ENCODE peak calls at places on chromosomes 1 and 21, in five cellular contexts. One of them, this sample, is unnamed.

GRCh38 chr1:55519937-55520683 is 304.9 kb upstream of the USP24 start:
- DNase-seq in suprapubic skin: no peak
- DNase-seq in stomach: no peak
- DNase-seq in tibial nerve: no peak
- DNase-seq in K562: no peak
- DNase-seq in this sample: no peak

GRCh38 chr1:67719329-67720196 is 34.6 kb downstream of the GADD45A start:
- DNase-seq in suprapubic skin: no peak
- DNase-seq in stomach: no peak
- DNase-seq in tibial nerve: no peak
- DNase-seq in K562: no peak
- DNase-seq in this sample: no peak

GRCh38 chr1:239675735-239676134 is 289.4 kb downstream of the CHRM3 start:
- DNase-seq in suprapubic skin: no peak
- DNase-seq in stomach: no peak
- DNase-seq in tibial nerve: no peak
- DNase-seq in K562: no peak
- DNase-seq in this sample: no peak

GRCh38 chr1:108893141-108893530 is 16.4 kb downstream of the GPSM2 start:
- DNase-seq in suprapubic skin: no peak
- DNase-seq in stomach: no peak
- DNase-seq in tibial nerve: no peak
- DNase-seq in K562: no peak
- DNase-seq in this sample: no peak

GRCh38 chr1:197356723-197357533 is 88.9 kb downstream of the CRB1 start:
- DNase-seq in suprapubic skin: no peak
- DNase-seq in stomach: no peak
- DNase-seq in tibial nerve: no peak
- DNase-seq in K562: peak
- DNase-seq in this sample: no peak

GRCh38 chr1:79422726-79423125 is 416.2 kb upstream of the ADGRL4 start:
- DNase-seq in suprapubic skin: no peak
- DNase-seq in stomach: no peak
- DNase-seq in tibial nerve: no peak
- DNase-seq in K562: no peak
- DNase-seq in this sample: no peak

GRCh38 chr21:45175326-45176085 is 101.1 kb downstream of the ADARB1 start:
- DNase-seq in suprapubic skin: no peak
- DNase-seq in stomach: no peak
- DNase-seq in tibial nerve: no peak
- DNase-seq in K562: no peak
- DNase-seq in this sample: no peak

GRCh38 chr1:155379180-155379876 is 58.6 kb downstream of the RUSC1 start:
- DNase-seq in suprapubic skin: no peak
- DNase-seq in stomach: no peak
- DNase-seq in tibial nerve: no peak
- DNase-seq in K562: peak
- DNase-seq in this sample: no peak

GRCh38 chr1:6614019-6614952 is 755 bp downstream of the PHF13 start:
- DNase-seq in suprapubic skin: no peak
- DNase-seq in stomach: peak
- DNase-seq in tibial nerve: no peak
- DNase-seq in K562: peak
- DNase-seq in this sample: peak

GRCh38 chr21:38326899-38327298 is 70.1 kb downstream of the KCNJ15 start:
- DNase-seq in suprapubic skin: no peak
- DNase-seq in stomach: no peak
- DNase-seq in tibial nerve: no peak
- DNase-seq in K562: no peak
- DNase-seq in this sample: no peak

GRCh38 chr1:247165674-247166073 is 6.1 kb downstream of the ZNF124 start:
- DNase-seq in suprapubic skin: no peak
- DNase-seq in stomach: no peak
- DNase-seq in tibial nerve: no peak
- DNase-seq in K562: no peak
- DNase-seq in this sample: no peak

GRCh38 chr1:73626326-73626725 is 571.6 kb downstream of the LRRIQ3 start:
- DNase-seq in suprapubic skin: no peak
- DNase-seq in stomach: no peak
- DNase-seq in tibial nerve: no peak
- DNase-seq in K562: no peak
- DNase-seq in this sample: no peak

GRCh38 chr1:73627723-73628122 is 570.3 kb downstream of the LRRIQ3 start:
- DNase-seq in suprapubic skin: no peak
- DNase-seq in stomach: no peak
- DNase-seq in tibial nerve: no peak
- DNase-seq in K562: no peak
- DNase-seq in this sample: no peak

GRCh38 chr1:73623946-73624345 is 574.0 kb downstream of the LRRIQ3 start:
- DNase-seq in suprapubic skin: no peak
- DNase-seq in stomach: no peak
- DNase-seq in tibial nerve: no peak
- DNase-seq in K562: no peak
- DNase-seq in this sample: no peak
- TF ChIP-seq EP300 in suprapubic skin: no peak
- TF ChIP-seq EP300 in stomach: no peak
- TF ChIP-seq EP300 in tibial nerve: no peak
- TF ChIP-seq EP300 in K562: no peak
- TF ChIP-seq EP300 in this sample: no peak

DNA sequence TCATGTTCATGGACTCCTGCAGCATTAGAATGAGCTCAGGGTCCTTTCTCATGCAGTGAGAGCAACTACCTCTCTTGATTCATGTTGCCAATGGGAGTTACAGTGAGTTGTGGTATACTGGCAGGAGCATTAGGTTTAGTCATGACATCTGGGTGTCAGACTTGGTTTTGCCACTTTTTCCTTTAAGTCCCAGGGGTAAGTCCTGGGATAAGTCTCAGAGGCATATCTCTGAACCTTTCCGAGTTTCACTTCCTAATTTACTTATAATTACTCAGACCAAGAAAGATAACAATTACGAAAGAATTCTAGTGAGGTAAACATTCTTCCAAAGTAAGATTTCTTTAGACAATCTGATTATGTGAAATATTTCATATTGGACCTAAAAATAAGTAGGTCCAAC is 606.0 kb downstream of the SMYD3 start:
- DNase-seq in suprapubic skin: no peak
- DNase-seq in stomach: no peak
- DNase-seq in tibial nerve: no peak
- DNase-seq in K562: no peak
- DNase-seq in this sample: no peak
- TF ChIP-seq EP300 in suprapubic skin: no peak
- TF ChIP-seq EP300 in stomach: no peak
- TF ChIP-seq EP300 in tibial nerve: no peak
- TF ChIP-seq EP300 in K562: no peak
- TF ChIP-seq EP300 in this sample: no peak

DNA sequence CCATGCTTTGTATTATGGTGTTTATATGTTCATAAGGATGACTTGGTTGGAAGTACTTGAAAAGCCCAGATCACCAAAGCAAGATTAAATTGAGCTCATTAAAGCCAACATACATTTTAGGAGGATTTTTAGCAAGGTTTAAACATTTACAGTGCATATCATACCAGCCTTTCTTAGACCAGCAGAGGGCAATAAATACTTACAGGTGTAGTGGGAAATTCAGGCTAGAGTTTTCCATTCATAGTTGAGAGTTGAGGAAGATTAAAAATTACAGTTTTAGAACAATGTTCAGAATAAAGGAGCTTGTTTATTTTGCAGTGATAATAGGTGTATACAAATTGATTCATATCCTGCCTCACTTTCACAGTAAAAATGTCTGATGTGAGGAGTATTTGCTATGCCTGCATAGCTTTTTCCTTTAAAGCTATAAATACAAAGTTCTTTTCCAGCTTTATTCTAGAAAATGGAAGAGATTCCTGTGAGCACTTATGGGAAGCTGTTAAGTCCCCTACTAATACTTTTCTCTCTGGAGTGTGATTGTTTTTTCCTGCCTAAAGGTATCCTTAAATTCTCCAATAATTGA is 35.3 kb downstream of the DTL start:
- DNase-seq in suprapubic skin: no peak
- DNase-seq in stomach: no peak
- DNase-seq in tibial nerve: no peak
- DNase-seq in K562: no peak
- DNase-seq in this sample: no peak
- TF ChIP-seq EP300 in suprapubic skin: no peak
- TF ChIP-seq EP300 in stomach: no peak
- TF ChIP-seq EP300 in tibial nerve: no peak
- TF ChIP-seq EP300 in K562: no peak
- TF ChIP-seq EP300 in this sample: no peak

GRCh38 chr1:12464627-12465056 is 153.4 kb downstream of the DHRS3 start:
- DNase-seq in suprapubic skin: no peak
- DNase-seq in stomach: no peak
- DNase-seq in tibial nerve: no peak
- DNase-seq in K562: no peak
- DNase-seq in this sample: no peak
- TF ChIP-seq EP300 in suprapubic skin: no peak
- TF ChIP-seq EP300 in stomach: no peak
- TF ChIP-seq EP300 in tibial nerve: peak
- TF ChIP-seq EP300 in K562: no peak
- TF ChIP-seq EP300 in this sample: no peak

GRCh38 chr21:42221581-42222345 is 2.8 kb downstream of the ABCG1 start:
- DNase-seq in suprapubic skin: peak
- DNase-seq in stomach: peak
- DNase-seq in tibial nerve: no peak
- DNase-seq in K562: no peak
- DNase-seq in this sample: no peak
- TF ChIP-seq EP300 in suprapubic skin: no peak
- TF ChIP-seq EP300 in stomach: no peak
- TF ChIP-seq EP300 in tibial nerve: peak
- TF ChIP-seq EP300 in K562: no peak
- TF ChIP-seq EP300 in this sample: peak

DNA sequence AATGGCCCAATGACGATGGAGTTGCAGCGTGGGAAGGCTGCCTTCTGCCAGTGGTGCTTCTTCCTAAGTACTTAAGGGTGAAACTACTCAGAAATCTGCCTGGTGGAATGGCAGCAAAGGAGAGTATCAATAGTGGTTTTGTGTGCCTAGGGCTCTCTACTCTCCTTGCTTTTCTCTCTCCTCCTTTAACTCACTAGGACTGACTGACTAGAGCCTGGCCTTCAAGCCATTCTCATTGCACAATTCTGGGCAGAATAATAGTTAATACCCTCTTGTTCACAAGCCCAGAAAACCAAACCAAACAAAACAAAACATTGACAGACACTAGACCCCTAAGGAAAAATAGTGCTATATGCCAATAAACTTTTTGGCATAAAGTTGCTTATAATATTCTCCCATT is 171.2 kb upstream of the PTGFR start:
- DNase-seq in suprapubic skin: no peak
- DNase-seq in stomach: no peak
- DNase-seq in tibial nerve: no peak
- DNase-seq in K562: no peak
- DNase-seq in this sample: no peak
- TF ChIP-seq EP300 in suprapubic skin: no peak
- TF ChIP-seq EP300 in stomach: no peak
- TF ChIP-seq EP300 in tibial nerve: no peak
- TF ChIP-seq EP300 in K562: no peak
- TF ChIP-seq EP300 in this sample: no peak

GRCh38 chr1:207751790-207752455 is at the start of gene CD46:
- DNase-seq in suprapubic skin: peak
- DNase-seq in stomach: peak
- DNase-seq in tibial nerve: peak
- DNase-seq in K562: peak
- DNase-seq in this sample: peak
- TF ChIP-seq EP300 in suprapubic skin: no peak
- TF ChIP-seq EP300 in stomach: peak
- TF ChIP-seq EP300 in tibial nerve: peak
- TF ChIP-seq EP300 in K562: peak
- TF ChIP-seq EP300 in this sample: no peak

GRCh38 chr1:18948913-18949688 is 7.4 kb downstream of the IFFO2 start:
- DNase-seq in suprapubic skin: no peak
- DNase-seq in stomach: peak
- DNase-seq in tibial nerve: no peak
- DNase-seq in K562: no peak
- DNase-seq in this sample: no peak

GRCh38 chr1:18951818-18952391 is 4.6 kb downstream of the IFFO2 start:
- DNase-seq in suprapubic skin: no peak
- DNase-seq in stomach: peak
- DNase-seq in tibial nerve: no peak
- DNase-seq in K562: no peak
- DNase-seq in this sample: peak

GRCh38 chr1:18949689-18950414 is 6.6 kb downstream of the IFFO2 start:
- DNase-seq in suprapubic skin: no peak
- DNase-seq in stomach: no peak
- DNase-seq in tibial nerve: no peak
- DNase-seq in K562: no peak
- DNase-seq in this sample: no peak

GRCh38 chr1:18951416-18951815 is 5.1 kb downstream of the IFFO2 start:
- DNase-seq in suprapubic skin: no peak
- DNase-seq in stomach: no peak
- DNase-seq in tibial nerve: no peak
- DNase-seq in K562: no peak
- DNase-seq in this sample: no peak

GRCh38 chr1:18950415-18951026 is 6.0 kb downstream of the IFFO2 start:
- DNase-seq in suprapubic skin: no peak
- DNase-seq in stomach: no peak
- DNase-seq in tibial nerve: no peak
- DNase-seq in K562: no peak
- DNase-seq in this sample: no peak
- TF ChIP-seq EP300 in suprapubic skin: no peak
- TF ChIP-seq EP300 in stomach: no peak
- TF ChIP-seq EP300 in tibial nerve: peak
- TF ChIP-seq EP300 in K562: no peak
- TF ChIP-seq EP300 in this sample: no peak

This sample was measured in transverse colon.